ENCODE peak calls at places on chromosomes 2 and 18, in four cellular contexts. A is stomach; B is left lung; W is CD8-positive, alpha-beta T cell. C is an unnamed sample. For H3K4me1, the result is how much of the 10 kb centered on the place peaks cover.

GRCh38 chr18:46291149-46291548 is 187.0 kb downstream of the HAUS1 start:
- DNase-seq in A (no peak), B (no peak), W (no peak), C (no peak)

GRCh38 chr18:57475408-57475807 is 40.2 kb downstream of the ONECUT2 start:
- DNase-seq in A (no peak), B (no peak), W (no peak), C (no peak)

GRCh38 chr2:103991591-103991990 is 862.3 kb upstream of the POU3F3 start:
- DNase-seq in A (no peak), B (no peak), W (no peak), C (no peak)

GRCh38 chr2:240435457-240435954 is at the start of gene GPC1:
- DNase-seq in A (peak), B (peak), W (no peak), C (no peak)

GRCh38 chr2:147588191-147588590 is 256.6 kb upstream of the ACVR2A start:
- DNase-seq in A (no peak), B (no peak), W (no peak), C (no peak)

GRCh38 chr2:189222440-189222839 is 42.9 kb upstream of the COL5A2 start:
- DNase-seq in A (peak), B (peak), W (no peak), C (no peak)

GRCh38 chr2:174777334-174777733 is 13.1 kb upstream of the CHRNA1 start:
- DNase-seq in A (no peak), B (no peak), W (no peak), C (no peak)

GRCh38 chr2:222038086-222038802 is 260.6 kb downstream of the PAX3 start:
- DNase-seq in A (no peak), B (no peak), W (no peak), C (no peak)

GRCh38 chr18:45976581-45977373 is 9.6 kb upstream of the EPG5 start:
- DNase-seq in A (no peak), B (no peak), W (no peak), C (no peak)

GRCh38 chr2:238094438-238095022 is 5.6 kb upstream of the ESPNL start:
- DNase-seq in A (no peak), B (no peak), W (no peak), C (no peak)

GRCh38 chr2:28545590-28546195 is 49.8 kb downstream of the PLB1 start:
- DNase-seq in A (no peak), B (no peak), W (no peak), C (no peak)

GRCh38 chr2:122710049-122710448 is 954.6 kb downstream of the TSN start:
- DNase-seq in A (no peak), B (no peak), W (no peak), C (no peak)

GRCh38 chr2:144580521-144581153 is 60.7 kb upstream of the ZEB2 start:
- DNase-seq in A (no peak), B (no peak), W (no peak), C (no peak)

GRCh38 chr2:7427293-7428060 is 510.3 kb downstream of the RNF144A start:
- DNase-seq in A (no peak), B (no peak), W (no peak), C (no peak)

GRCh38 chr2:220991972-220992371 is 580.1 kb downstream of the EPHA4 start:
- DNase-seq in A (no peak), B (no peak), W (no peak), C (no peak)

GRCh38 chr2:181690851-181691250 is 10.5 kb upstream of the NEUROD1 start:
- DNase-seq in A (no peak), B (no peak), W (no peak), C (no peak)

GRCh38 chr2:174772492-174772801 is 8.2 kb upstream of the CHRNA1 start:
- DNase-seq in A (no peak), B (no peak), W (no peak), C (no peak)

GRCh38 chr18:32759768-32760167 is 13.1 kb downstream of the KLHL14 start:
- DNase-seq in A (no peak), B (no peak), W (no peak), C (no peak)

GRCh38 chr18:32750328-32750727 is 22.5 kb downstream of the KLHL14 start:
- DNase-seq in A (no peak), B (no peak), W (no peak), C (no peak)

GRCh38 chr18:32749809-32750208 is 23.0 kb downstream of the KLHL14 start:
- DNase-seq in A (no peak), B (no peak), W (no peak), C (no peak)

GRCh38 chr18:32753656-32754221 is 19.1 kb downstream of the KLHL14 start:
- DNase-seq in A (no peak), B (no peak), W (no peak), C (no peak)

GRCh38 chr18:32754508-32755263 is 18.1 kb downstream of the KLHL14 start:
- DNase-seq in A (no peak), B (no peak), W (no peak), C (no peak)
- H3K4me1 ChIP-seq in A (under half), B (under half), W (under half), C (under half)

GRCh38 chr18:80044072-80044471 is 9.8 kb downstream of the RBFA start:
- DNase-seq in A (no peak), B (no peak), W (no peak), C (no peak)
- H3K27ac ChIP-seq in A (no peak), B (no peak), W (no peak), C (no peak)

GRCh38 chr2:11254100-11254536 is 90.3 kb downstream of the ROCK2 start:
- DNase-seq in A (no peak), B (no peak), W (no peak), C (no peak)
- TF ChIP-seq CTCF in A (no peak), B (no peak), W (no peak), C (no peak)

GRCh38 chr2:68790600-68790999 is 56.0 kb downstream of the ARHGAP25 start:
- DNase-seq in A (no peak), B (no peak), W (no peak), C (no peak)
- H3K4me1 ChIP-seq in A (under half), B (half or more), W (under half), C (under half)

DNA sequence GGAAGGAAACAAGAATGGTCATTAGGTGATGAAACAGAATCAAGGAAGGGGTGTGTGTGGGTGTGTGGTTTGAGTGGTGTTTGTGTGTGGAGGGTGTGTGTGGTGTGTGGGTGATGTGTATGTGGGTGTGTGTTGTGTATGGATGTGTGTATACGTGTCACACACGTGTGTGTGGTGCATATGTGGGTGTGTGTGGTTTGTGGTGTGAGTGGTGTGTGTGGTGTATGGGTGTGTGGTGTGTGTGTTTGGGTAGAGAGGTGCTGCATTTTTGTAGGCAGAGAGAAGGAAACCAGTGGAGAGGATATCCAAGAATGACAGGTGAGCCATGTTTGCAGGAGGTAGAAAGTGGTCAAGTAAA is 1.1 kb upstream of the CEP192 start:
- DNase-seq in A (no peak), B (no peak), W (no peak), C (no peak)
- H3K27ac ChIP-seq in A (no peak), B (no peak), W (no peak), C (no peak)

GRCh38 chr2:36335597-36335996 is 20.0 kb upstream of the CRIM1 start:
- DNase-seq in A (no peak), B (no peak), W (no peak), C (no peak)

GRCh38 chr2:36330456-36331395 is 24.9 kb upstream of the CRIM1 start:
- DNase-seq in A (no peak), B (no peak), W (no peak), C (no peak)

GRCh38 chr2:36336321-36336720 is 19.3 kb upstream of the CRIM1 start:
- DNase-seq in A (no peak), B (no peak), W (no peak), C (no peak)

GRCh38 chr2:36329746-36330145 is 25.8 kb upstream of the CRIM1 start:
- DNase-seq in A (no peak), B (no peak), W (no peak), C (no peak)

GRCh38 chr2:36333350-36334012 is 22.1 kb upstream of the CRIM1 start:
- DNase-seq in A (no peak), B (no peak), W (no peak), C (no peak)
- TF ChIP-seq CTCF in A (no peak), B (no peak), W (no peak), C (no peak)

GRCh38 chr2:42103829-42104228 is 56.0 kb downstream of the PKDCC start:
- DNase-seq in A (no peak), B (no peak), W (no peak), C (no peak)

GRCh38 chr2:42102606-42103450 is 55.0 kb downstream of the PKDCC start:
- DNase-seq in A (peak), B (peak), W (peak), C (peak)

GRCh38 chr2:42106257-42106816 is 58.5 kb downstream of the PKDCC start:
- DNase-seq in A (no peak), B (no peak), W (no peak), C (no peak)

GRCh38 chr2:42105330-42106256 is 57.8 kb downstream of the PKDCC start:
- DNase-seq in A (peak), B (peak), W (peak), C (no peak)

DNA sequence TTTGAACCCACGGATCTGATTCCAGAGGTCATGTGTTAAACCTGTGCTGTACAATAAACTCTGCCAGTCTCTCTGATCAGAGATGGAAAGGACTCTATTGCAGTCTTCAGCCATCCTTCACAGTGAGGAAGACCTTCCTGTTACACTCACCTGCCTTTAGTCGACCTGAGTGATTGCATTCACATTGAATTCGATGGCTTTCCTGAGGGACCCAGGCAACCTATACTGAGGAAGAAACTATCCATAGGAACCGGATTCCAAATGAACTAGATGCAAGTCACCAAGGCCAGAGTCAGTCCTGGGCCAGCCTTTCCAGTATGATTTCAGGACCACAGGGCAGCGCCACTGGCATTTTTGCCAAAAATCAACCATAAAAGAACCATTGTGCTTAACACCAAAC is 56.8 kb downstream of the PKDCC start:
- DNase-seq in A (no peak), B (no peak), W (no peak), C (no peak)
- H3K4me1 ChIP-seq in A (under half), B (half or more), W (half or more), C (under half)

GRCh38 chr2:20465716-20466391 is 19.0 kb downstream of the RHOB start:
- DNase-seq in A (peak), B (peak), W (no peak), C (no peak)
- H3K27ac ChIP-seq in A (peak), B (no peak), W (no peak), C (peak)

C was measured in breast epithelium.